ENCODE peak calls at places on chromosomes 4 and X, in six cellular contexts. A, J, O, C, G and Z are unnamed samples.

GRCh38 chr4:125043453-125043852 is 271.3 kb upstream of the FAT4 start:
- DNase-seq in A (peak; percentile 30), O (no peak), C (no peak), J (no peak), G (no peak), Z (no peak)

GRCh38 chr4:138870739-138871633 is 144.6 kb upstream of the NOCT start:
- DNase-seq in J (peak; percentile 67), O (no peak), C (peak; percentile 80), G (peak; percentile 58), A (peak; percentile 46), Z (peak; percentile 67)

GRCh38 chrX:130212371-130212770 is 40.6 kb downstream of the RAB33A start:
- DNase-seq in G (no peak), A (no peak), O (no peak), C (no peak), J (no peak), Z (no peak)

GRCh38 chr4:45629717-45630116 is 494.1 kb downstream of the GABRG1 start:
- DNase-seq in A (no peak), C (no peak), G (no peak), J (no peak), O (no peak), Z (no peak)

GRCh38 chrX:63761639-63762038 is 23.4 kb downstream of the ARHGEF9 start:
- DNase-seq in O (no peak), C (no peak), A (no peak), J (no peak), G (peak; percentile 86), Z (no peak)

GRCh38 chrX:7570432-7571009 is 272.4 kb upstream of the VCX start:
- DNase-seq in J (no peak), C (no peak), G (no peak), A (no peak), O (no peak), Z (no peak)

GRCh38 chrX:3145716-3146115 is 104.4 kb downstream of the ARSF start:
- DNase-seq in O (no peak), C (no peak), G (no peak), J (no peak), A (no peak), Z (no peak)

GRCh38 chrX:139766545-139766983 is 58.6 kb upstream of the MCF2 start:
- DNase-seq in C (no peak), A (no peak), J (no peak), O (no peak), G (no peak), Z (no peak)

GRCh38 chr4:180557348-180557747 is 1685.9 kb upstream of the TENM3 start:
- DNase-seq in O (no peak), J (no peak), G (peak; percentile 24), A (no peak), C (no peak), Z (peak; percentile 0)

GRCh38 chr4:107519057-107519456 is 201.0 kb downstream of the PAPSS1 start:
- DNase-seq in C (peak; percentile 22), J (no peak), O (no peak), A (no peak), G (peak; percentile 42), Z (peak; percentile 8)

GRCh38 chr4:162909952-162910351 is 256.7 kb downstream of the NAF1 start:
- DNase-seq in C (no peak), J (no peak), G (no peak), A (no peak), O (no peak), Z (no peak)

GRCh38 chr4:61277785-61278184 is 77.7 kb downstream of the ADGRL3 start:
- DNase-seq in J (no peak), G (no peak), O (no peak), A (peak; percentile 2), C (no peak), Z (no peak)

GRCh38 chr4:108433832-108434231 is 186.5 kb upstream of the RPL34 start:
- DNase-seq in C (no peak), O (no peak), A (peak; percentile 89), J (no peak), G (no peak), Z (no peak)

GRCh38 chr4:161799687-161800086 is 364.1 kb downstream of the FSTL5 start:
- DNase-seq in G (no peak), O (no peak), J (no peak), C (no peak), A (peak; percentile 47), Z (peak; percentile 1)

GRCh38 chr4:98448923-98449322 is 187.7 kb downstream of the RAP1GDS1 start:
- DNase-seq in A (no peak), J (no peak), O (no peak), C (no peak), G (peak; percentile 20), Z (no peak)

GRCh38 chrX:123340691-123341090 is 156.6 kb downstream of the GRIA3 start:
- DNase-seq in G (no peak), O (no peak), C (no peak), J (no peak), A (no peak), Z (no peak)

GRCh38 chrX:118373538-118373937 is 27.6 kb downstream of the WDR44 start:
- DNase-seq in O (no peak), J (no peak), G (no peak), C (no peak), A (no peak), Z (no peak)

GRCh38 chrX:36978886-36979285 is 29.3 kb upstream of the FAM47C start:
- DNase-seq in C (no peak), A (peak; percentile 47), G (no peak), J (no peak), O (no peak), Z (no peak)

GRCh38 chr4:184217569-184218131 is at the start of gene ENPP6:
- DNase-seq in A (no peak), O (no peak), C (no peak), G (no peak), J (no peak), Z (no peak)

GRCh38 chr4:188113156-188113555 is 3.8 kb upstream of the TRIML2 start:
- DNase-seq in C (no peak), O (no peak), G (no peak), A (no peak), J (no peak), Z (no peak)

GRCh38 chrX:41984628-41985027 is 61.3 kb upstream of the CASK start:
- DNase-seq in C (no peak), O (no peak), A (peak; percentile 10), G (no peak), J (no peak), Z (no peak)

GRCh38 chr4:4759233-4759632 is 100.2 kb upstream of the MSX1 start:
- DNase-seq in J (no peak), C (no peak), O (no peak), A (no peak), G (no peak), Z (no peak)

GRCh38 chr4:54085284-54085683 is 14.7 kb upstream of the GSX2 start:
- DNase-seq in C (peak; percentile 77), J (no peak), O (no peak), A (peak; percentile 75), G (no peak), Z (peak; percentile 65)

GRCh38 chr4:54609310-54609709 is 48.4 kb upstream of the KIT start:
- DNase-seq in A (no peak), O (no peak), G (no peak), C (no peak), J (no peak), Z (no peak)

GRCh38 chr4:39369301-39369700 is 3.1 kb upstream of the RFC1 start:
- DNase-seq in G (no peak), J (no peak), C (no peak), A (no peak), O (no peak), Z (no peak)

DNA sequence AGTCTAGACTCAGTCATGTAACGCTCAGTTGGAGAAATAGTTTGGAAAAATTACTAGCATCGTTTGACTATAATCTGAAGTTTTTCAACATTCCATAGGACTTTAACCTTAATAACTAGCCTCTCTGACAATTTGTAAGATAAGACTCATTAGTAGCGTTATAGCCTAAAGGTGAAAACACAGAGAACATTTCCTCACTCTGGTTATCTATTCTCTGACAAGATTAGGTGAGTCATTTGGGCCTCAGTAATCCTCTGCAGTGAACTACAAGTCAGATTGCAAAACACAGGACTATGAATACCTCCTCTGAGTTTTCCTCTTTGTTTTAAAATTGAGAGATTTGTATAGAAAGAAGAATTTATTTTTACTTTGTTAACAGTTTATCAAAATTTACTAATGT is 31.8 kb upstream of the PDLIM5 start:
- DNase-seq in A (peak; percentile 64), J (no peak), G (no peak), O (no peak), C (no peak), Z (no peak)
- H3K27ac ChIP-seq in A (no peak overlapping the region), J (no peak overlapping the region), G (no peak overlapping the region), O (no peak overlapping the region), C (no peak overlapping the region), Z (peak overlapping the region; percentile 67)

DNA sequence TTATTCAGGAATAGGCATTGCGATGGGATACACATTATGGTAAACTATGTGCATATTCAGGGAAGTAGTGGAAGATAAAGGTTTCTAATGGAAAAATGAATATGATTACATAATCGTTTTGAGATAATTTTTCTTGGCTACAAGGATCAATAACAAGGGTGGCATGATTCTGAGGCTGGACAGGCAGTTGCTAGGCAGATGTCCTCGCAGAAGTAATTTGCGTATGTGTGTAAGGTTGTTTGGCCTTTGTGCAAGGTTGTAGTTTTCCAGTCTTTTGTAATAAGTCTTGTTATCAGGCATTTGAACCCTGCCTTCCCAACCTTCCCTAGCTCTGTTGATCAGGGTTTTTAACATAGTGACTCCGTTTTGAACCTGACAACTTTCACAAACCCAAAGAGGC is 59.7 kb downstream of the RGS12 start:
- DNase-seq in A (no peak), J (no peak), O (no peak), G (no peak), C (no peak), Z (no peak)
- H3K27ac ChIP-seq in A (no peak overlapping the region), J (no peak overlapping the region), O (peak overlapping the region; percentile 95), G (no peak overlapping the region), C (no peak overlapping the region), Z (no peak overlapping the region)

GRCh38 chr4:153486281-153487151 is 20.4 kb downstream of the TMEM131L start:
- DNase-seq in A (peak; percentile 91), G (no peak), J (peak; percentile 58), C (no peak), O (no peak), Z (peak; percentile 52)

GRCh38 chr4:153489856-153490558 is 23.8 kb downstream of the TMEM131L start:
- DNase-seq in G (no peak), O (no peak), C (no peak), A (no peak), J (no peak), Z (no peak)

GRCh38 chr4:153490985-153491483 is 24.9 kb downstream of the TMEM131L start:
- DNase-seq in J (no peak), G (no peak), C (no peak), O (no peak), A (no peak), Z (no peak)

GRCh38 chr4:153488006-153488718 is 22.0 kb downstream of the TMEM131L start:
- DNase-seq in G (no peak), J (no peak), C (no peak), O (no peak), A (peak; percentile 63), Z (no peak)

GRCh38 chr4:153488719-153489384 is 22.7 kb downstream of the TMEM131L start:
- DNase-seq in J (peak; percentile 54), O (no peak), C (no peak), G (no peak), A (no peak), Z (no peak)
- H3K27ac ChIP-seq in J (no peak overlapping the region), O (peak overlapping the region; percentile 59), C (peak overlapping the region; percentile 70), G (no peak overlapping the region), A (peak overlapping the region; percentile 78), Z (no peak overlapping the region)

DNA sequence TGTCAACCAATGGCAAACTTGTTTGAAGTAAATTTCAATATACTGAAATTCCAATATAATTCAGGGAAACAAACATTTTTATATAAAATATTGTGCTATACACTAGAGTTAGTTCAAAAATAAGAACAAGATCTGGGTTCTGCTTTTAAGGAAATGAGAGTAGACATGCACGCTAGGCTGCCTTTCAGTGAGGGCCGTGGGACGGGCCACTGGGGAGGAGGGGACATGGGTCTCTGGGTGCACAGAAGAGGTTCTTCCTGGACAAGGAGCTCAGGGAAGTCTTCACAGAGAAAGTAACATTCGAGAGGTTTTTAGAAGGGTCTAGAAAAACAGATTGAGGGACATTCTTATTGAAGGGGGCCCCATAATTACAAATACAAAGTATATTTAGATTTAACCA is 64.4 kb downstream of the SHROOM3 start:
- DNase-seq in J (no peak), A (no peak), C (no peak), O (no peak), G (no peak), Z (no peak)
- H3K27ac ChIP-seq in J (no peak overlapping the region), A (no peak overlapping the region), C (no peak overlapping the region), O (peak overlapping the region; percentile 90), G (no peak overlapping the region), Z (no peak overlapping the region)